ENCODE peak calls at places on chromosomes 4 and X, in ten cellular contexts. One of them, this sample, is unnamed.

GRCh38 chr4:89249716-89250361 is 57.8 kb downstream of the GPRIN3 start:
- DNase-seq in brain microvascular endothelial cell: no peak
- DNase-seq in AG09309: no peak
- DNase-seq in choroid plexus epithelial cell: no peak
- DNase-seq in A549: no peak
- DNase-seq in left ventricle myocardium inferior: no peak
- DNase-seq in suprapubic skin: no peak
- DNase-seq in upper lobe of right lung: no peak
- DNase-seq in AG04450: no peak
- DNase-seq in cardiac fibroblast: no peak
- DNase-seq in this sample: no peak

GRCh38 chr4:148081745-148082144 is 349.9 kb downstream of the ARHGAP10 start:
- DNase-seq in brain microvascular endothelial cell: no peak
- DNase-seq in AG09309: no peak
- DNase-seq in choroid plexus epithelial cell: no peak
- DNase-seq in A549: no peak
- DNase-seq in left ventricle myocardium inferior: no peak
- DNase-seq in suprapubic skin: no peak
- DNase-seq in upper lobe of right lung: no peak
- DNase-seq in AG04450: no peak
- DNase-seq in cardiac fibroblast: no peak
- DNase-seq in this sample: no peak

GRCh38 chr4:188867796-188868195 is 728.6 kb downstream of the TRIML1 start:
- DNase-seq in brain microvascular endothelial cell: no peak
- DNase-seq in AG09309: no peak
- DNase-seq in choroid plexus epithelial cell: no peak
- DNase-seq in A549: no peak
- DNase-seq in left ventricle myocardium inferior: no peak
- DNase-seq in suprapubic skin: no peak
- DNase-seq in upper lobe of right lung: no peak
- DNase-seq in AG04450: no peak
- DNase-seq in cardiac fibroblast: no peak
- DNase-seq in this sample: no peak

GRCh38 chrX:102712216-102712966 is at the start of gene GPRASP2:
- DNase-seq in brain microvascular endothelial cell: no peak
- DNase-seq in AG09309: no peak
- DNase-seq in choroid plexus epithelial cell: no peak
- DNase-seq in A549: no peak
- DNase-seq in left ventricle myocardium inferior: peak; percentile 60
- DNase-seq in suprapubic skin: peak; percentile 69
- DNase-seq in upper lobe of right lung: peak; percentile 76
- DNase-seq in AG04450: no peak
- DNase-seq in cardiac fibroblast: peak; percentile 13
- DNase-seq in this sample: no peak

GRCh38 chr4:84814100-84814750 is 152.3 kb downstream of the WDFY3 start:
- DNase-seq in brain microvascular endothelial cell: peak; percentile 94
- DNase-seq in AG09309: peak; percentile 59
- DNase-seq in choroid plexus epithelial cell: peak; percentile 94
- DNase-seq in A549: peak; percentile 14
- DNase-seq in left ventricle myocardium inferior: no peak
- DNase-seq in suprapubic skin: no peak
- DNase-seq in upper lobe of right lung: no peak
- DNase-seq in AG04450: peak; percentile 61
- DNase-seq in cardiac fibroblast: peak; percentile 95
- DNase-seq in this sample: peak; percentile 82

GRCh38 chr4:138405439-138405838 is 163.3 kb upstream of the SLC7A11 start:
- DNase-seq in brain microvascular endothelial cell: no peak
- DNase-seq in AG09309: no peak
- DNase-seq in choroid plexus epithelial cell: peak; percentile 30
- DNase-seq in A549: no peak
- DNase-seq in left ventricle myocardium inferior: no peak
- DNase-seq in suprapubic skin: no peak
- DNase-seq in upper lobe of right lung: no peak
- DNase-seq in AG04450: no peak
- DNase-seq in cardiac fibroblast: peak; percentile 33
- DNase-seq in this sample: peak; percentile 54

GRCh38 chrX:87299563-87300160 is 217.9 kb upstream of the KLHL4 start:
- DNase-seq in brain microvascular endothelial cell: no peak
- DNase-seq in AG09309: peak; percentile 1
- DNase-seq in choroid plexus epithelial cell: peak; percentile 35
- DNase-seq in A549: no peak
- DNase-seq in left ventricle myocardium inferior: no peak
- DNase-seq in suprapubic skin: no peak
- DNase-seq in upper lobe of right lung: no peak
- DNase-seq in AG04450: no peak
- DNase-seq in cardiac fibroblast: peak; percentile 39
- DNase-seq in this sample: no peak

GRCh38 chr4:152686452-152687013 is 6.7 kb upstream of the TMEM154 start:
- DNase-seq in brain microvascular endothelial cell: no peak
- DNase-seq in AG09309: no peak
- DNase-seq in choroid plexus epithelial cell: no peak
- DNase-seq in A549: no peak
- DNase-seq in left ventricle myocardium inferior: no peak
- DNase-seq in suprapubic skin: no peak
- DNase-seq in upper lobe of right lung: no peak
- DNase-seq in AG04450: no peak
- DNase-seq in cardiac fibroblast: no peak
- DNase-seq in this sample: no peak

GRCh38 chr4:119623025-119623424 is 5.6 kb downstream of the PDE5A start:
- DNase-seq in brain microvascular endothelial cell: no peak
- DNase-seq in AG09309: no peak
- DNase-seq in choroid plexus epithelial cell: peak; percentile 73
- DNase-seq in A549: no peak
- DNase-seq in left ventricle myocardium inferior: no peak
- DNase-seq in suprapubic skin: no peak
- DNase-seq in upper lobe of right lung: no peak
- DNase-seq in AG04450: no peak
- DNase-seq in cardiac fibroblast: peak; percentile 43
- DNase-seq in this sample: no peak

GRCh38 chr4:2008921-2009650 is at the start of gene NELFA:
- DNase-seq in brain microvascular endothelial cell: peak; percentile 84
- DNase-seq in AG09309: peak; percentile 53
- DNase-seq in choroid plexus epithelial cell: peak; percentile 94
- DNase-seq in A549: peak; percentile 82
- DNase-seq in left ventricle myocardium inferior: peak; percentile 95
- DNase-seq in suprapubic skin: peak; percentile 95
- DNase-seq in upper lobe of right lung: peak; percentile 98
- DNase-seq in AG04450: peak; percentile 76
- DNase-seq in cardiac fibroblast: peak; percentile 96
- DNase-seq in this sample: peak; percentile 61

GRCh38 chr4:90071289-90072235 is 55.6 kb upstream of the CCSER1 start:
- DNase-seq in brain microvascular endothelial cell: no peak
- DNase-seq in AG09309: no peak
- DNase-seq in choroid plexus epithelial cell: no peak
- DNase-seq in A549: no peak
- DNase-seq in left ventricle myocardium inferior: no peak
- DNase-seq in suprapubic skin: no peak
- DNase-seq in upper lobe of right lung: no peak
- DNase-seq in AG04450: no peak
- DNase-seq in cardiac fibroblast: no peak
- DNase-seq in this sample: no peak

GRCh38 chrX:39445336-39445735 is 644.1 kb downstream of the MID1IP1 start:
- DNase-seq in brain microvascular endothelial cell: no peak
- DNase-seq in AG09309: no peak
- DNase-seq in choroid plexus epithelial cell: peak; percentile 12
- DNase-seq in A549: no peak
- DNase-seq in left ventricle myocardium inferior: no peak
- DNase-seq in suprapubic skin: no peak
- DNase-seq in upper lobe of right lung: no peak
- DNase-seq in AG04450: no peak
- DNase-seq in cardiac fibroblast: no peak
- DNase-seq in this sample: no peak

GRCh38 chrX:78377186-78377585 is 49.8 kb upstream of the CYSLTR1 start:
- DNase-seq in brain microvascular endothelial cell: no peak
- DNase-seq in AG09309: no peak
- DNase-seq in choroid plexus epithelial cell: no peak
- DNase-seq in A549: no peak
- DNase-seq in left ventricle myocardium inferior: no peak
- DNase-seq in suprapubic skin: no peak
- DNase-seq in upper lobe of right lung: no peak
- DNase-seq in AG04450: no peak
- DNase-seq in cardiac fibroblast: no peak
- DNase-seq in this sample: no peak

GRCh38 chr4:8391972-8392371 is 48.6 kb downstream of the ACOX3 start:
- DNase-seq in brain microvascular endothelial cell: peak; percentile 85
- DNase-seq in AG09309: peak; percentile 39
- DNase-seq in choroid plexus epithelial cell: peak; percentile 97
- DNase-seq in A549: no peak
- DNase-seq in left ventricle myocardium inferior: peak; percentile 60
- DNase-seq in suprapubic skin: no peak
- DNase-seq in upper lobe of right lung: no peak
- DNase-seq in AG04450: peak; percentile 72
- DNase-seq in cardiac fibroblast: peak; percentile 89
- DNase-seq in this sample: no peak

GRCh38 chrX:153549807-153550206 is 32.4 kb downstream of the ATP2B3 start:
- DNase-seq in brain microvascular endothelial cell: no peak
- DNase-seq in AG09309: no peak
- DNase-seq in choroid plexus epithelial cell: no peak
- DNase-seq in A549: no peak
- DNase-seq in left ventricle myocardium inferior: no peak
- DNase-seq in suprapubic skin: no peak
- DNase-seq in upper lobe of right lung: no peak
- DNase-seq in AG04450: no peak
- DNase-seq in cardiac fibroblast: no peak
- DNase-seq in this sample: no peak
- TF ChIP-seq CTCF in brain microvascular endothelial cell: peak; percentile 3
- TF ChIP-seq CTCF in AG09309: no peak
- TF ChIP-seq CTCF in choroid plexus epithelial cell: no peak
- TF ChIP-seq CTCF in A549: no peak
- TF ChIP-seq CTCF in left ventricle myocardium inferior: no peak
- TF ChIP-seq CTCF in suprapubic skin: no peak
- TF ChIP-seq CTCF in upper lobe of right lung: no peak
- TF ChIP-seq CTCF in AG04450: no peak
- TF ChIP-seq CTCF in cardiac fibroblast: no peak
- TF ChIP-seq CTCF in this sample: no peak

GRCh38 chr4:134200811-134201215 is 776 bp downstream of the PABPC4L start:
- DNase-seq in brain microvascular endothelial cell: no peak
- DNase-seq in AG09309: no peak
- DNase-seq in choroid plexus epithelial cell: peak; percentile 13
- DNase-seq in A549: no peak
- DNase-seq in left ventricle myocardium inferior: no peak
- DNase-seq in suprapubic skin: peak; percentile 48
- DNase-seq in upper lobe of right lung: peak; percentile 61
- DNase-seq in AG04450: no peak
- DNase-seq in cardiac fibroblast: no peak
- DNase-seq in this sample: no peak
- H3K4me3 ChIP-seq in brain microvascular endothelial cell: peak overlapping the region; percentile 54
- H3K4me3 ChIP-seq in AG09309: peak overlapping the region; percentile 20
- H3K4me3 ChIP-seq in choroid plexus epithelial cell: peak overlapping the region; percentile 65
- H3K4me3 ChIP-seq in A549: peak overlapping the region; percentile 47
- H3K4me3 ChIP-seq in left ventricle myocardium inferior: peak overlapping the region; percentile 71
- H3K4me3 ChIP-seq in suprapubic skin: peak overlapping the region; percentile 65
- H3K4me3 ChIP-seq in upper lobe of right lung: peak overlapping the region; percentile 59
- H3K4me3 ChIP-seq in AG04450: peak overlapping the region; percentile 57
- H3K4me3 ChIP-seq in cardiac fibroblast: peak overlapping the region; percentile 46
- H3K4me3 ChIP-seq in this sample: peak overlapping the region; percentile 67

GRCh38 chr4:122576261-122577188 is 44.3 kb downstream of the IL21 start:
- DNase-seq in brain microvascular endothelial cell: peak; percentile 70
- DNase-seq in AG09309: peak; percentile 25
- DNase-seq in choroid plexus epithelial cell: peak; percentile 78
- DNase-seq in A549: peak; percentile 19
- DNase-seq in left ventricle myocardium inferior: no peak
- DNase-seq in suprapubic skin: no peak
- DNase-seq in upper lobe of right lung: no peak
- DNase-seq in AG04450: no peak
- DNase-seq in cardiac fibroblast: peak; percentile 77
- DNase-seq in this sample: peak; percentile 23
- TF ChIP-seq CTCF in brain microvascular endothelial cell: peak; percentile 60
- TF ChIP-seq CTCF in AG09309: peak; percentile 61
- TF ChIP-seq CTCF in choroid plexus epithelial cell: peak; percentile 68
- TF ChIP-seq CTCF in A549: peak; percentile 60
- TF ChIP-seq CTCF in left ventricle myocardium inferior: peak; percentile 32
- TF ChIP-seq CTCF in suprapubic skin: no peak
- TF ChIP-seq CTCF in upper lobe of right lung: peak; percentile 44
- TF ChIP-seq CTCF in AG04450: peak; percentile 66
- TF ChIP-seq CTCF in cardiac fibroblast: peak; percentile 52
- TF ChIP-seq CTCF in this sample: peak; percentile 79

GRCh38 chr4:6955261-6955911 is 45.8 kb downstream of the TBC1D14 start:
- DNase-seq in brain microvascular endothelial cell: no peak
- DNase-seq in AG09309: no peak
- DNase-seq in choroid plexus epithelial cell: no peak
- DNase-seq in A549: no peak
- DNase-seq in left ventricle myocardium inferior: no peak
- DNase-seq in suprapubic skin: peak; percentile 49
- DNase-seq in upper lobe of right lung: peak; percentile 86
- DNase-seq in AG04450: no peak
- DNase-seq in cardiac fibroblast: no peak
- DNase-seq in this sample: no peak

GRCh38 chr4:6956087-6956433 is 46.4 kb downstream of the TBC1D14 start:
- DNase-seq in brain microvascular endothelial cell: no peak
- DNase-seq in AG09309: no peak
- DNase-seq in choroid plexus epithelial cell: no peak
- DNase-seq in A549: no peak
- DNase-seq in left ventricle myocardium inferior: no peak
- DNase-seq in suprapubic skin: peak; percentile 35
- DNase-seq in upper lobe of right lung: peak; percentile 59
- DNase-seq in AG04450: no peak
- DNase-seq in cardiac fibroblast: no peak
- DNase-seq in this sample: no peak

GRCh38 chr4:6951880-6952381 is 42.3 kb downstream of the TBC1D14 start:
- DNase-seq in brain microvascular endothelial cell: no peak
- DNase-seq in AG09309: no peak
- DNase-seq in choroid plexus epithelial cell: no peak
- DNase-seq in A549: no peak
- DNase-seq in left ventricle myocardium inferior: no peak
- DNase-seq in suprapubic skin: peak; percentile 56
- DNase-seq in upper lobe of right lung: no peak
- DNase-seq in AG04450: no peak
- DNase-seq in cardiac fibroblast: no peak
- DNase-seq in this sample: no peak

GRCh38 chr4:6956434-6957147 is 47.0 kb downstream of the TBC1D14 start:
- DNase-seq in brain microvascular endothelial cell: no peak
- DNase-seq in AG09309: no peak
- DNase-seq in choroid plexus epithelial cell: no peak
- DNase-seq in A549: no peak
- DNase-seq in left ventricle myocardium inferior: no peak
- DNase-seq in suprapubic skin: peak; percentile 55
- DNase-seq in upper lobe of right lung: peak; percentile 61
- DNase-seq in AG04450: no peak
- DNase-seq in cardiac fibroblast: no peak
- DNase-seq in this sample: no peak

DNA sequence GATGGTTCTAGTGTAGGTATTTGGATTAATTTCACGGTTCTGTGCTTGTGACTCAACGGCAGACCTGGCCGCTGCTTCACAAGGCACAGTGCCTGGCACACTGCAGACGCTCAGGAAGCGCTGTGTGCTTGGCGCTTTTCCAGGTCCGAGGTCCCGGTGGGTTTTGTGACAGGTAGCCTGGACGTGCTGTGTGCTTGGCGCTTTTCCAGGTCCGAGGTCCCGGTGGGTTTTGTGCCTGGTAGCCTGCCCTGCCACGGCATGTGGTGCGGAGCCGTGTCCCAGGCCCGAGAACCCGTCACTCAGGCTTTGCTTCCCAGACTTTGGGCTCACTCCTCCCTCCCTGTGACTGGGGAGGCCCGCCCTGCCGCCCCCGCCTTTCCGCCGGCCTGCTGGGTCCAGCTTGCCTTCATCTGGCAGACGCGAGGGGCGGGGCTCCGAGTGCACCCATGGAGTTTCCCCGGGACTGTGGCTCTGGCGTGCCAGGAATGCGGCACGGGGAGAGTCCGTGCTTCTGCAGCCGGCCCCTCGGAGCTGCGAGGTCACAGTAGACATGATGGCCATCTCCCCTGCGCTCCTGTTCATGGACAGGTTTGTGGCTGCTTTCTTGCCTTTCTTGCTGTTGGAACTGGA is 44.2 kb downstream of the TBC1D14 start:
- DNase-seq in brain microvascular endothelial cell: peak; percentile 76
- DNase-seq in AG09309: peak; percentile 10
- DNase-seq in choroid plexus epithelial cell: peak; percentile 88
- DNase-seq in A549: no peak
- DNase-seq in left ventricle myocardium inferior: peak; percentile 81
- DNase-seq in suprapubic skin: peak; percentile 92
- DNase-seq in upper lobe of right lung: peak; percentile 83
- DNase-seq in AG04450: peak; percentile 51
- DNase-seq in cardiac fibroblast: peak; percentile 76
- DNase-seq in this sample: no peak
- H3K4me3 ChIP-seq in brain microvascular endothelial cell: no peak overlapping the region
- H3K4me3 ChIP-seq in AG09309: peak overlapping the region; percentile 39
- H3K4me3 ChIP-seq in choroid plexus epithelial cell: peak overlapping the region; percentile 48
- H3K4me3 ChIP-seq in A549: no peak overlapping the region
- H3K4me3 ChIP-seq in left ventricle myocardium inferior: peak overlapping the region; percentile 46
- H3K4me3 ChIP-seq in suprapubic skin: peak overlapping the region; percentile 32
- H3K4me3 ChIP-seq in upper lobe of right lung: no peak overlapping the region
- H3K4me3 ChIP-seq in AG04450: peak overlapping the region; percentile 17
- H3K4me3 ChIP-seq in cardiac fibroblast: no peak overlapping the region
- H3K4me3 ChIP-seq in this sample: peak overlapping the region; percentile 37

This sample was measured in epithelial cell of proximal tubule.